ENCODE peak calls at places on chromosome 14, in four cellular contexts. A is endothelial cell of umbilical vein, J is heart right ventricle, O is bronchial epithelial cell. Q is an unnamed sample. For H3K36me3, the result is how much of the 10 kb centered on the place peaks cover.

GRCh38 chr14:22814945-22815713 is at the start of gene SLC7A7:
- DNase-seq in O (no peak), A (no peak), J (no peak), Q (no peak)

GRCh38 chr14:95157987-95158712 is 821 bp upstream of the DICER1 start:
- DNase-seq in A (no peak), J (no peak), O (no peak), Q (peak)

GRCh38 chr14:30855345-30856037 is 18.9 kb upstream of the COCH start:
- DNase-seq in A (no peak), J (no peak), O (no peak), Q (no peak)

GRCh38 chr14:106691601-106692291 is 1165.4 kb downstream of the TMEM121 start:
- DNase-seq in A (no peak), J (peak), O (no peak), Q (peak)

GRCh38 chr14:28902930-28903329 is 136.3 kb downstream of the FOXG1 start:
- DNase-seq in O (peak), J (no peak), A (no peak), Q (no peak)

GRCh38 chr14:51035611-51036192 is 59.2 kb downstream of the TRIM9 start:
- DNase-seq in O (peak), J (no peak), A (no peak), Q (no peak)

GRCh38 chr14:62304172-62304571 is 542.0 kb downstream of the SNAPC1 start:
- DNase-seq in A (no peak), O (no peak), J (no peak), Q (no peak)

GRCh38 chr14:60771117-60771516 is 36.6 kb downstream of the MNAT1 start:
- DNase-seq in J (no peak), O (no peak), A (no peak), Q (no peak)

GRCh38 chr14:105894125-105894977 is 368.0 kb downstream of the TMEM121 start:
- DNase-seq in A (no peak), O (no peak), J (peak), Q (peak)

GRCh38 chr14:34733245-34733644 is 18.9 kb upstream of the CFL2 start:
- DNase-seq in J (no peak), A (no peak), O (peak), Q (no peak)

GRCh38 chr14:24236689-24237462 is 4.1 kb downstream of the GMPR2 start:
- DNase-seq in A (no peak), J (no peak), O (no peak), Q (no peak)
- H3K36me3 ChIP-seq in A (under half), J (under half), O (under half), Q (under half)

GRCh38 chr14:103549361-103550311 is 12.8 kb downstream of the BAG5 start:
- DNase-seq in O (no peak), J (peak), A (no peak), Q (peak)

GRCh38 chr14:103552811-103553210 is 9.6 kb downstream of the BAG5 start:
- DNase-seq in J (no peak), O (no peak), A (no peak), Q (no peak)

GRCh38 chr14:103550451-103551337 is 11.8 kb downstream of the BAG5 start:
- DNase-seq in A (no peak), J (peak), O (no peak), Q (peak)

GRCh38 chr14:103552011-103552797 is 10.3 kb downstream of the BAG5 start:
- DNase-seq in J (peak), O (peak), A (no peak), Q (peak)

DNA sequence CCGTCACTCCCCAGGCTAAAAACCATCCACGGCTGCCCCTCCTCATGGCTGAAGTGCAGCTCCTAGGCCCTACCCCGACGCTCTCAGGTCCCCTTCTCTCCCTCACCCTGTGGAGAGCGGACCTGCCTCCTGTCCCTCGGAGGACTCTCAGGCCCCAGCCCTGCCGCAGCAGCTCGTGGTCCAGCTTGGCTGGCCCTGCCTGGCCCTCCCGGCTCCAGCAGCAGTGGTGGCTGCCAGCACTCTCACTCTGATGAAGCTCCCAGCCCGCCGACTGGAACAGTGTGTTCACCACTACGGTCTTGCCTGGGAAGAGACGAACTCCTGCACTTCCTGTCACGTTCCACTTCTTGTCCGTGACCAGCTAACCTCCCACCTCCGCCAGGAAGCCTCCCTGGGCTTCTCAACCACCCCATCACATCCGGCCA is 11.1 kb downstream of the BAG5 start:
- DNase-seq in O (no peak), A (no peak), J (peak), Q (peak)
- H3K4me3 ChIP-seq in O (no peak), A (no peak), J (peak), Q (no peak)

DNA sequence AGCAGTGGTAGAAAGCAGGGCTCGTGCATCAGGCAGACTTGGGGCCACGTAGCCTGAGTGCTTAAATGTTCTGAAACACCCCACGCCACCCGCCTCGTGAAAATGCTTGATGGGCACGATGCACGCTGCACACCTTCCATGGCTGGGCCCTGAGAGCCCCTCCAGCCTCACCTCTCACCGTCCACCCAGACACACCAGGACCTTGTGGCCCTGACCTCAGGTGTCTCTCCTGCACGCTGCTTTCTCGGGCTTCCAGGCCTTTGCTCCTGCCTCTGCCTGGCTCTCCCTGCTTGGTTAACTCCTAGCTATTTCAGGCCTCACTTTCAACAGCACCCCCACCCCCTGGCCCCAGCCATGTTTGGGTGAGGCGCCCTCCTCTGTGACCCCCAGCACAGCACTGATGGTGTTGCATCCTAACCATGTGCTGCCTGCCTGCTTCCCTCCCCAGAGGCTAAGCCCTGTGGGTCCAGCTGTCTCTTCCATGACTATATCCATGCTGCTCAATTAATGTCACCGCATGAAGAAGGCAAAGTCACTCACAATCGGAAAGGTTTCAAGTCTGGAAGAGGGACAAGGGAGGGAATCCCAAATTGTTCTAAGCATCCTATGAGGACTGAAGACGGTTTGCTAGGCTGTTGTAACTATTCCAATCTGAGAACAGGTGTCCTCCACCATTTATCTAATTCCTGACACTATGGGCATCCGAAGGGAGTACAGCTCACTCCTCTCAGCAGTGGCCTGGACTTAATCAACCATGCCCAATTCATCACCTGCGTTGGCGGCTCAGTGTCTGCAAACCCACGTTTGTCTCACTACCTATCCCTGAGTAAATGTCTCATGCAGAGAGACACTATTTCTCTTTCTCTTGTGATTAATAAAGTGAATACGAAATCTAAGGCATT is 82.2 kb downstream of the CCDC88C start:
- DNase-seq in J (no peak), O (no peak), A (no peak), Q (no peak)
- H3K36me3 ChIP-seq in J (under half), O (under half), A (under half), Q (under half)

DNA sequence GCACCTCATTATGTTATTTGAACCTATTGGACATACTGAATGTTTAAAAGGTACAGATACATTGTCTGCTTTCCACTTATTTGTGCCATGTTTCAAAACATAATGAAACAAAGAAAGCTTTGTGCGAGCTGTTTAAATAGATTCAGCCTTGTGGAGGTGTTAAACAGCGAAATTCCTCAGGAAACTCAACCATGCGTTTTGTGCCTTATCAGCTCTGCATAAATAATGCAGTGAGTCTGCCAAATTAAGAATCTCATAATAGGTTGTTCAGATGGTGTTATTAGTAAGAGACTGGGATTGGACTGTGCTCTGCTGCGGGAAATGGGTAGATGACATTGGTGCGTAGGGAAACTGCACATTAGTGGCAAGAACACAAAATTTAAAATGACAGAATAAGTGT is 163.7 kb upstream of the CLEC14A start:
- DNase-seq in O (no peak), J (no peak), A (peak), Q (no peak)
- H3K4me3 ChIP-seq in O (no peak), J (no peak), A (no peak), Q (no peak)